ENCODE peak calls at places on chromosomes 1 and 21, in eight cellular contexts. U is endothelial cell of umbilical vein, F is K562, G is AG04450, J is RWPE1, T is PC-9, E is thoracic aorta, H is A549. Z is an unnamed sample.
A peak's percentile ranks its signal among the peaks of the same experiment; 100 is the strongest.

GRCh38 chr21:14603202-14603601 is 57.1 kb upstream of the SAMSN1 start:
- DNase-seq in F (no peak), J (peak; percentile 16), E (no peak), T (no peak), U (peak; percentile 78), H (no peak), G (no peak), Z (no peak)

GRCh38 chr21:45532826-45533730 is 9.2 kb downstream of the SLC19A1 start:
- DNase-seq in F (no peak), H (no peak), U (no peak), T (no peak), J (no peak), E (no peak), G (no peak), Z (no peak)

GRCh38 chr1:218904401-218904800 is 269.3 kb upstream of the LYPLAL1 start:
- DNase-seq in T (no peak), F (no peak), E (no peak), U (peak; percentile 57), G (no peak), J (no peak), H (no peak), Z (no peak)

GRCh38 chr21:14877581-14878228 is 187.1 kb downstream of the NRIP1 start:
- DNase-seq in H (peak; percentile 79), T (no peak), F (no peak), G (no peak), U (peak; percentile 75), E (no peak), J (peak; percentile 27), Z (no peak)

GRCh38 chr1:119859647-119860046 is 36.7 kb downstream of the ADAM30 start:
- DNase-seq in T (peak; percentile 14), U (peak; percentile 77), J (peak; percentile 67), F (peak; percentile 51), H (peak; percentile 12), E (no peak), G (peak; percentile 41), Z (no peak)

GRCh38 chr1:159089184-159089791 is 12.7 kb upstream of the AIM2 start:
- DNase-seq in T (no peak), J (no peak), U (no peak), G (no peak), H (peak; percentile 17), F (peak; percentile 39), E (no peak), Z (no peak)

GRCh38 chr21:35512321-35512720 is 463.2 kb upstream of the RUNX1 start:
- DNase-seq in G (no peak), H (no peak), J (no peak), U (no peak), F (no peak), E (no peak), T (no peak), Z (no peak)

GRCh38 chr1:31674626-31675025 is 29.2 kb downstream of the COL16A1 start:
- DNase-seq in E (no peak), F (no peak), J (no peak), H (no peak), U (no peak), T (peak; percentile 28), G (no peak), Z (no peak)

GRCh38 chr21:42850866-42851391 is 28.4 kb downstream of the WDR4 start:
- DNase-seq in F (peak; percentile 64), U (no peak), G (no peak), T (no peak), J (no peak), E (no peak), H (peak; percentile 36), Z (peak; percentile 66)

GRCh38 chr21:36235058-36235582 is 78.5 kb downstream of the DOP1B start:
- DNase-seq in J (no peak), E (no peak), U (no peak), G (no peak), H (peak; percentile 43), F (no peak), T (peak; percentile 41), Z (no peak)

GRCh38 chr1:232805269-232806070 is at the start of gene MAP10:
- DNase-seq in U (peak; percentile 77), H (peak; percentile 79), F (peak; percentile 25), G (peak; percentile 42), J (peak; percentile 59), E (no peak), T (no peak), Z (peak; percentile 67)

GRCh38 chr1:113452921-113453770 is 62.8 kb downstream of the MAGI3 start:
- DNase-seq in G (no peak), T (no peak), H (peak; percentile 51), E (no peak), J (peak; percentile 38), F (peak; percentile 17), U (peak; percentile 60), Z (peak; percentile 14)

GRCh38 chr21:15669247-15669646 is 60.5 kb upstream of the USP25 start:
- DNase-seq in F (no peak), J (no peak), G (no peak), T (no peak), U (no peak), H (no peak), E (no peak), Z (no peak)

GRCh38 chr1:30512253-30512921 is 211.0 kb downstream of the MATN1 start:
- DNase-seq in F (no peak), G (no peak), T (no peak), E (no peak), H (no peak), J (no peak), U (no peak), Z (no peak)

GRCh38 chr1:18480315-18481189 is at the start of gene KLHDC7A:
- DNase-seq in H (peak; percentile 70), J (peak; percentile 28), G (no peak), E (no peak), T (peak; percentile 75), U (no peak), F (no peak), Z (peak; percentile 39)

GRCh38 chr1:223730471-223730870 is 18.1 kb downstream of the CAPN2 start:
- DNase-seq in H (no peak), G (no peak), U (no peak), T (no peak), J (no peak), E (no peak), F (no peak), Z (no peak)

GRCh38 chr1:223731076-223731770 is 18.9 kb downstream of the CAPN2 start:
- DNase-seq in T (no peak), F (no peak), E (peak; percentile 62), H (no peak), U (peak; percentile 81), J (no peak), G (no peak), Z (no peak)

GRCh38 chr1:223727541-223727940 is 15.2 kb downstream of the CAPN2 start:
- DNase-seq in F (no peak), U (no peak), T (no peak), E (no peak), J (no peak), H (no peak), G (no peak), Z (no peak)

GRCh38 chr1:223732993-223733798 is 20.9 kb downstream of the CAPN2 start:
- DNase-seq in G (no peak), J (no peak), U (peak; percentile 64), T (no peak), H (no peak), E (no peak), F (no peak), Z (no peak)

DNA sequence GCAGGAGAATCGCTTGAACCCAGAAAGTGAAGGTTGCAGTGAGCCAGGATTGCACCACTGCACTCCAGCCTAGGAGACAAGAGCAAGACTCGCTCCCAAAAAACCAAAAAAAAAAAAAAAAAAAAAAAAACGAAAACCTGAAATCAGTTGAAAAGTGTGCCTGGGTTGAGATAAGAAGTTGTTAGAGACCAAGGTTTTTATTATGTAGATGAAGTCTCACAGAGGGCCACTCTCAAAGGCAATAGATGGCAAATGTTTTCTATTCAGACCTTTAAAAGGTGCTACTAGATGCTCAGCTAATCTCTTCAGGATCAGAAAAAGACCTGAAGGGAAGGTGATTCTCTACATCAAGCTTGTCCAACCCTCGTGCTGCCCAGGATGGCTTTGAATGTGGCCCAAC is 17.6 kb downstream of the CAPN2 start:
- DNase-seq in U (no peak), G (no peak), E (no peak), J (no peak), F (no peak), T (no peak), H (no peak), Z (no peak)
- H3K27ac ChIP-seq in U (no peak overlapping the region), G (no peak overlapping the region), E (peak overlapping the region; percentile 73), J (no peak overlapping the region), F (no peak overlapping the region), T (no peak overlapping the region), H (no peak overlapping the region), Z (no peak overlapping the region)

GRCh38 chr1:201553496-201554166 is 14.7 kb downstream of the NAV1 start:
- DNase-seq in G (no peak), H (no peak), F (no peak), U (no peak), E (no peak), T (no peak), J (no peak), Z (no peak)
- H3K27ac ChIP-seq in G (peak overlapping the region; percentile 62), H (no peak overlapping the region), F (peak overlapping the region; percentile 4), U (no peak overlapping the region), E (peak overlapping the region; percentile 49), T (no peak overlapping the region), J (no peak overlapping the region), Z (peak overlapping the region; percentile 10)

GRCh38 chr21:44018813-44019567 is 6.9 kb downstream of the TRAPPC10 start:
- DNase-seq in E (no peak), F (peak; percentile 60), J (no peak), T (no peak), G (no peak), H (no peak), U (no peak), Z (peak; percentile 76)

GRCh38 chr21:44020551-44020950 is 8.4 kb downstream of the TRAPPC10 start:
- DNase-seq in H (no peak), J (no peak), U (no peak), F (no peak), T (no peak), E (no peak), G (no peak), Z (peak; percentile 53)

GRCh38 chr21:44019568-44019958 is 7.5 kb downstream of the TRAPPC10 start:
- DNase-seq in F (no peak), G (no peak), T (no peak), U (no peak), E (no peak), H (no peak), J (no peak), Z (peak; percentile 40)

GRCh38 chr21:44018127-44018526 is 6.0 kb downstream of the TRAPPC10 start:
- DNase-seq in F (no peak), J (no peak), T (no peak), E (no peak), U (no peak), G (no peak), H (no peak), Z (no peak)

DNA sequence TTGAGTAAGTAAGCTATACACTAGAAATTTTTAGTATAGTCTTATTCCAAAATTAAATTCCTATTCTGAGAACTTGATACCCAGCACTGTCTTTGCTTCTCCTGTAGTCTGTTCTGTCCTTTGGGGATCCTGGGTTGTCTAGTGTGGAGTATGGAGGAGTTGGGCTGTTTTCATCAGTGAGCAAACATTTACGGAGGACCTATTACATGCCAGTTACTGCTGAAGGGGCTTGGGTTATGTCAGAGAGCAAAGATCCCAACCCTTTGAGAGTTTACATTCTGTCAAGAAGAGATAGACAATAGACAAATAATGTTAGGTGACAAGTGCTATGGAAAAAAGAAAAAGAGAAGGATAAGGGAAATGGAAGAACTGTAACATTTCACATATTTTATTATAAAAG is 9.0 kb downstream of the TRAPPC10 start:
- DNase-seq in F (no peak), U (no peak), J (no peak), H (no peak), T (no peak), G (no peak), E (no peak), Z (no peak)
- H3K27ac ChIP-seq in F (peak overlapping the region; percentile 58), U (no peak overlapping the region), J (no peak overlapping the region), H (no peak overlapping the region), T (peak overlapping the region; percentile 16), G (no peak overlapping the region), E (no peak overlapping the region), Z (peak overlapping the region; percentile 74)

GRCh38 chr1:42806593-42806992 is 10.3 kb upstream of the ERMAP start:
- DNase-seq in U (no peak), E (no peak), F (no peak), J (no peak), H (no peak), T (no peak), G (no peak), Z (no peak)
- H3K27ac ChIP-seq in U (no peak overlapping the region), E (no peak overlapping the region), F (no peak overlapping the region), J (no peak overlapping the region), H (no peak overlapping the region), T (no peak overlapping the region), G (no peak overlapping the region), Z (peak overlapping the region; percentile 58)